ENCODE peak calls at places on chromosome 16, in ten cellular contexts. One of them, this sample, is unnamed.

GRCh38 chr16:82181456-82182185 is 11.6 kb upstream of the MPHOSPH6 start:
- DNase-seq in mucosa of descending colon: peak
- DNase-seq in NCI-H1436: peak
- DNase-seq in lower lobe of right lung: no peak
- DNase-seq in stimulated activated CD8-positive, alpha-beta memory T cell treated with anti-CD3 and anti-CD28 coated beads, Interleukin-12 subunit alpha, Interleukin-12 subunit beta, amount 100 ng/mL, for 1 hour: no peak
- DNase-seq in iPS-NIHi11: no peak
- DNase-seq in T follicular helper cell: no peak
- DNase-seq in activated CD8-positive, alpha-beta T cell treated with anti-CD3 and anti-CD28 coated beads for 36 hours: no peak
- DNase-seq in NCI-H2081: no peak
- DNase-seq in lung: no peak
- DNase-seq in this sample: no peak

GRCh38 chr16:48901712-48902374 is 291.9 kb upstream of the N4BP1 start:
- DNase-seq in mucosa of descending colon: no peak
- DNase-seq in NCI-H1436: peak
- DNase-seq in lower lobe of right lung: no peak
- DNase-seq in stimulated activated CD8-positive, alpha-beta memory T cell treated with anti-CD3 and anti-CD28 coated beads, Interleukin-12 subunit alpha, Interleukin-12 subunit beta, amount 100 ng/mL, for 1 hour: no peak
- DNase-seq in iPS-NIHi11: peak
- DNase-seq in T follicular helper cell: no peak
- DNase-seq in activated CD8-positive, alpha-beta T cell treated with anti-CD3 and anti-CD28 coated beads for 36 hours: no peak
- DNase-seq in NCI-H2081: no peak
- DNase-seq in lung: no peak
- DNase-seq in this sample: no peak

GRCh38 chr16:84043486-84044107 is 1.0 kb upstream of the SLC38A8 start:
- DNase-seq in mucosa of descending colon: no peak
- DNase-seq in NCI-H1436: no peak
- DNase-seq in lower lobe of right lung: peak
- DNase-seq in stimulated activated CD8-positive, alpha-beta memory T cell treated with anti-CD3 and anti-CD28 coated beads, Interleukin-12 subunit alpha, Interleukin-12 subunit beta, amount 100 ng/mL, for 1 hour: no peak
- DNase-seq in iPS-NIHi11: no peak
- DNase-seq in T follicular helper cell: no peak
- DNase-seq in activated CD8-positive, alpha-beta T cell treated with anti-CD3 and anti-CD28 coated beads for 36 hours: peak
- DNase-seq in NCI-H2081: no peak
- DNase-seq in lung: no peak
- DNase-seq in this sample: no peak

GRCh38 chr16:29675811-29676643 is 3.0 kb upstream of the QPRT start:
- DNase-seq in mucosa of descending colon: no peak
- DNase-seq in NCI-H1436: no peak
- DNase-seq in lower lobe of right lung: no peak
- DNase-seq in stimulated activated CD8-positive, alpha-beta memory T cell treated with anti-CD3 and anti-CD28 coated beads, Interleukin-12 subunit alpha, Interleukin-12 subunit beta, amount 100 ng/mL, for 1 hour: no peak
- DNase-seq in iPS-NIHi11: peak
- DNase-seq in T follicular helper cell: no peak
- DNase-seq in activated CD8-positive, alpha-beta T cell treated with anti-CD3 and anti-CD28 coated beads for 36 hours: no peak
- DNase-seq in NCI-H2081: no peak
- DNase-seq in lung: no peak
- DNase-seq in this sample: peak

GRCh38 chr16:57862698-57863433 is 60.6 kb upstream of the KIFC3 start:
- DNase-seq in mucosa of descending colon: peak
- DNase-seq in NCI-H1436: no peak
- DNase-seq in lower lobe of right lung: no peak
- DNase-seq in stimulated activated CD8-positive, alpha-beta memory T cell treated with anti-CD3 and anti-CD28 coated beads, Interleukin-12 subunit alpha, Interleukin-12 subunit beta, amount 100 ng/mL, for 1 hour: no peak
- DNase-seq in iPS-NIHi11: no peak
- DNase-seq in T follicular helper cell: no peak
- DNase-seq in activated CD8-positive, alpha-beta T cell treated with anti-CD3 and anti-CD28 coated beads for 36 hours: no peak
- DNase-seq in NCI-H2081: no peak
- DNase-seq in lung: no peak
- DNase-seq in this sample: no peak

GRCh38 chr16:1789643-1790045 is 3.9 kb downstream of the IGFALS start:
- DNase-seq in mucosa of descending colon: no peak
- DNase-seq in NCI-H1436: no peak
- DNase-seq in lower lobe of right lung: no peak
- DNase-seq in stimulated activated CD8-positive, alpha-beta memory T cell treated with anti-CD3 and anti-CD28 coated beads, Interleukin-12 subunit alpha, Interleukin-12 subunit beta, amount 100 ng/mL, for 1 hour: no peak
- DNase-seq in iPS-NIHi11: no peak
- DNase-seq in T follicular helper cell: no peak
- DNase-seq in activated CD8-positive, alpha-beta T cell treated with anti-CD3 and anti-CD28 coated beads for 36 hours: no peak
- DNase-seq in NCI-H2081: no peak
- DNase-seq in lung: no peak
- DNase-seq in this sample: no peak

GRCh38 chr16:75087040-75087979 is 29.3 kb downstream of the LDHD start:
- DNase-seq in mucosa of descending colon: peak
- DNase-seq in NCI-H1436: peak
- DNase-seq in lower lobe of right lung: no peak
- DNase-seq in stimulated activated CD8-positive, alpha-beta memory T cell treated with anti-CD3 and anti-CD28 coated beads, Interleukin-12 subunit alpha, Interleukin-12 subunit beta, amount 100 ng/mL, for 1 hour: no peak
- DNase-seq in iPS-NIHi11: no peak
- DNase-seq in T follicular helper cell: no peak
- DNase-seq in activated CD8-positive, alpha-beta T cell treated with anti-CD3 and anti-CD28 coated beads for 36 hours: no peak
- DNase-seq in NCI-H2081: no peak
- DNase-seq in lung: no peak
- DNase-seq in this sample: no peak

GRCh38 chr16:77739493-77739892 is 17.2 kb downstream of the NUDT7 start:
- DNase-seq in mucosa of descending colon: no peak
- DNase-seq in NCI-H1436: no peak
- DNase-seq in lower lobe of right lung: no peak
- DNase-seq in stimulated activated CD8-positive, alpha-beta memory T cell treated with anti-CD3 and anti-CD28 coated beads, Interleukin-12 subunit alpha, Interleukin-12 subunit beta, amount 100 ng/mL, for 1 hour: no peak
- DNase-seq in iPS-NIHi11: no peak
- DNase-seq in T follicular helper cell: no peak
- DNase-seq in activated CD8-positive, alpha-beta T cell treated with anti-CD3 and anti-CD28 coated beads for 36 hours: no peak
- DNase-seq in NCI-H2081: no peak
- DNase-seq in lung: no peak
- DNase-seq in this sample: no peak

GRCh38 chr16:985237-985636 is 3.7 kb downstream of the SOX8 start:
- DNase-seq in mucosa of descending colon: no peak
- DNase-seq in NCI-H1436: no peak
- DNase-seq in lower lobe of right lung: no peak
- DNase-seq in stimulated activated CD8-positive, alpha-beta memory T cell treated with anti-CD3 and anti-CD28 coated beads, Interleukin-12 subunit alpha, Interleukin-12 subunit beta, amount 100 ng/mL, for 1 hour: no peak
- DNase-seq in iPS-NIHi11: no peak
- DNase-seq in T follicular helper cell: no peak
- DNase-seq in activated CD8-positive, alpha-beta T cell treated with anti-CD3 and anti-CD28 coated beads for 36 hours: no peak
- DNase-seq in NCI-H2081: no peak
- DNase-seq in lung: no peak
- DNase-seq in this sample: peak

GRCh38 chr16:78962457-78962929 is 638.0 kb downstream of the MAF start:
- DNase-seq in mucosa of descending colon: no peak
- DNase-seq in NCI-H1436: no peak
- DNase-seq in lower lobe of right lung: no peak
- DNase-seq in stimulated activated CD8-positive, alpha-beta memory T cell treated with anti-CD3 and anti-CD28 coated beads, Interleukin-12 subunit alpha, Interleukin-12 subunit beta, amount 100 ng/mL, for 1 hour: no peak
- DNase-seq in iPS-NIHi11: no peak
- DNase-seq in T follicular helper cell: no peak
- DNase-seq in activated CD8-positive, alpha-beta T cell treated with anti-CD3 and anti-CD28 coated beads for 36 hours: peak
- DNase-seq in NCI-H2081: no peak
- DNase-seq in lung: no peak
- DNase-seq in this sample: no peak

GRCh38 chr16:81519298-81520150 is 74.9 kb downstream of the CMIP start:
- DNase-seq in mucosa of descending colon: no peak
- DNase-seq in NCI-H1436: no peak
- DNase-seq in lower lobe of right lung: no peak
- DNase-seq in stimulated activated CD8-positive, alpha-beta memory T cell treated with anti-CD3 and anti-CD28 coated beads, Interleukin-12 subunit alpha, Interleukin-12 subunit beta, amount 100 ng/mL, for 1 hour: no peak
- DNase-seq in iPS-NIHi11: no peak
- DNase-seq in T follicular helper cell: no peak
- DNase-seq in activated CD8-positive, alpha-beta T cell treated with anti-CD3 and anti-CD28 coated beads for 36 hours: no peak
- DNase-seq in NCI-H2081: no peak
- DNase-seq in lung: no peak
- DNase-seq in this sample: no peak

GRCh38 chr16:2529061-2529931 is 1.9 kb downstream of the CEMP1 start:
- DNase-seq in mucosa of descending colon: no peak
- DNase-seq in NCI-H1436: no peak
- DNase-seq in lower lobe of right lung: no peak
- DNase-seq in stimulated activated CD8-positive, alpha-beta memory T cell treated with anti-CD3 and anti-CD28 coated beads, Interleukin-12 subunit alpha, Interleukin-12 subunit beta, amount 100 ng/mL, for 1 hour: no peak
- DNase-seq in iPS-NIHi11: peak
- DNase-seq in T follicular helper cell: no peak
- DNase-seq in activated CD8-positive, alpha-beta T cell treated with anti-CD3 and anti-CD28 coated beads for 36 hours: peak
- DNase-seq in NCI-H2081: no peak
- DNase-seq in lung: no peak
- DNase-seq in this sample: no peak

GRCh38 chr16:58138852-58139251 is 9.7 kb upstream of the CFAP20 start:
- DNase-seq in mucosa of descending colon: no peak
- DNase-seq in NCI-H1436: no peak
- DNase-seq in lower lobe of right lung: no peak
- DNase-seq in stimulated activated CD8-positive, alpha-beta memory T cell treated with anti-CD3 and anti-CD28 coated beads, Interleukin-12 subunit alpha, Interleukin-12 subunit beta, amount 100 ng/mL, for 1 hour: no peak
- DNase-seq in iPS-NIHi11: no peak
- DNase-seq in T follicular helper cell: no peak
- DNase-seq in activated CD8-positive, alpha-beta T cell treated with anti-CD3 and anti-CD28 coated beads for 36 hours: no peak
- DNase-seq in NCI-H2081: no peak
- DNase-seq in lung: no peak
- DNase-seq in this sample: no peak

GRCh38 chr16:21156767-21157467 is 1.6 kb upstream of the LDAF1 start:
- DNase-seq in mucosa of descending colon: peak
- DNase-seq in NCI-H1436: no peak
- DNase-seq in lower lobe of right lung: no peak
- DNase-seq in stimulated activated CD8-positive, alpha-beta memory T cell treated with anti-CD3 and anti-CD28 coated beads, Interleukin-12 subunit alpha, Interleukin-12 subunit beta, amount 100 ng/mL, for 1 hour: no peak
- DNase-seq in iPS-NIHi11: peak
- DNase-seq in T follicular helper cell: no peak
- DNase-seq in activated CD8-positive, alpha-beta T cell treated with anti-CD3 and anti-CD28 coated beads for 36 hours: peak
- DNase-seq in NCI-H2081: peak
- DNase-seq in lung: no peak
- DNase-seq in this sample: peak